ENCODE peak calls at places on chromosomes 13 and 19, in six cellular contexts. K is CD4-positive, alpha-beta T cell; R is aorta; B is RWPE1; Y is IMR-90; W is spleen. Q is an unnamed sample.

GRCh38 chr19:19540707-19541515 is 2.8 kb downstream of the CILP2 start:
- DNase-seq in Y (no peak), W (peak), B (peak), R (peak), K (peak), Q (no peak)

GRCh38 chr13:46386996-46387851 is at the start of gene RUBCNL:
- DNase-seq in K (no peak), Y (no peak), R (peak), B (peak), W (peak), Q (peak)

GRCh38 chr13:53100394-53101063 is 71.9 kb downstream of the OLFM4 start:
- DNase-seq in R (no peak), Y (no peak), B (no peak), K (no peak), W (peak), Q (no peak)

GRCh38 chr13:30681489-30682242 is 53.7 kb upstream of the ALOX5AP start:
- DNase-seq in K (no peak), R (no peak), Y (peak), B (no peak), W (no peak), Q (no peak)

GRCh38 chr19:45423589-45424190 is at the start of gene ERCC1:
- DNase-seq in R (peak), B (peak), W (peak), K (peak), Y (peak), Q (peak)

GRCh38 chr19:8702350-8702749 is 3.8 kb upstream of the ACTL9 start:
- DNase-seq in W (no peak), R (no peak), B (no peak), K (no peak), Y (no peak), Q (no peak)

GRCh38 chr19:39160889-39161672 is 35.5 kb downstream of the PAK4 start:
- DNase-seq in Y (peak), K (no peak), W (peak), R (no peak), B (peak), Q (no peak)

GRCh38 chr13:112890316-112891131 is 78.5 kb upstream of the MCF2L start:
- DNase-seq in W (peak), Y (no peak), K (no peak), B (no peak), R (no peak), Q (no peak)

GRCh38 chr19:3687774-3688706 is 12.2 kb downstream of the PIP5K1C start:
- DNase-seq in B (no peak), K (peak), Y (no peak), W (peak), R (no peak), Q (no peak)

GRCh38 chr13:112034846-112035245 is 32.1 kb upstream of the SOX1 start:
- DNase-seq in Y (no peak), R (peak), W (no peak), K (no peak), B (no peak), Q (no peak)

GRCh38 chr19:32123355-32123940 is 222.0 kb upstream of the ZNF507 start:
- DNase-seq in W (no peak), B (no peak), R (no peak), K (no peak), Y (no peak), Q (no peak)

GRCh38 chr13:84230568-84230967 is 348.3 kb upstream of the SLITRK1 start:
- DNase-seq in K (no peak), W (no peak), B (no peak), Y (no peak), R (no peak), Q (no peak)

GRCh38 chr13:45623516-45624090 is 8.1 kb upstream of the ERICH6B start:
- DNase-seq in K (no peak), R (no peak), B (peak), W (no peak), Y (peak), Q (no peak)

GRCh38 chr13:113207890-113208423 is 512 bp downstream of the PCID2 start:
- DNase-seq in Y (peak), R (peak), B (peak), K (no peak), W (no peak), Q (no peak)

GRCh38 chr13:66574606-66575005 is 655.5 kb downstream of the PCDH9 start:
- DNase-seq in K (no peak), B (no peak), W (no peak), R (no peak), Y (peak), Q (no peak)

GRCh38 chr19:39709026-39709872 is 5.0 kb downstream of the LGALS14 start:
- DNase-seq in K (no peak), Y (no peak), R (no peak), W (no peak), B (peak), Q (no peak)

GRCh38 chr13:49454388-49455015 is 10.4 kb downstream of the SETDB2 start:
- DNase-seq in W (no peak), R (no peak), Y (peak), K (no peak), B (no peak), Q (no peak)

GRCh38 chr13:73702419-73703071 is 431.7 kb downstream of the KLF12 start:
- DNase-seq in B (peak), W (no peak), K (peak), Y (no peak), R (no peak), Q (no peak)

GRCh38 chr13:113951246-113951999 is 22.5 kb downstream of the C13orf46 start:
- DNase-seq in K (peak), Y (peak), W (peak), R (peak), B (peak), Q (peak)

GRCh38 chr13:83752141-83752540 is 130.1 kb downstream of the SLITRK1 start:
- DNase-seq in R (no peak), K (no peak), B (peak), W (no peak), Y (peak), Q (no peak)

GRCh38 chr13:60148918-60149317 is 14.8 kb downstream of the DIAPH3 start:
- DNase-seq in B (no peak), R (no peak), W (no peak), K (no peak), Y (no peak), Q (no peak)

GRCh38 chr13:70310720-70311119 is 202.5 kb upstream of the KLHL1 start:
- DNase-seq in B (peak), R (no peak), W (no peak), K (no peak), Y (no peak), Q (no peak)

DNA sequence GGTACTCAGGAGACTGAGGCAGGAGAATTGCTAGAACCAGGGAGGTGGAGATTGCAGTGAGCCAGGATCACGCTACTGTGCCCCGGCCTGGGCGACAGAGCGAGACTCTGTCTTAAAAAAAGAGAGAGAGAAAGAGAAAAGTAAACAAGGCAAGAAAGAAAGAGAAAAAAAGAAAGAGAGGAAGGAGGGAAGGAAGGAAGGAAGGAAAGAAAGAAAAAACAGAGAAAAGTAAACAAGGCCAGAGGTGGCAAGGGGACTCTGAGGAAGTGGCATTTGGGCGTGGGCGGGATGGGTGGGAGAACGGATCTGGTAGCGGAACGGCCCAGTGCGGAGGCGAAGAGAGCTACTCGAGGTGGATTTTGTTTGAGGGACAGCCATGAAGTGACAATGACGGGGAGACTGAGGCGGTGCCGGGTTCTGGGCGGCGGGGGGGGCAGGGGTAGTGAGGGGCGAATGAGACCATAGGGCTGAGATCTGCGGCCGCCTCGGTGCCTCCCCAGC is 7.4 kb upstream of the ARRDC2 start:
- DNase-seq in Y (no peak), B (no peak), W (no peak), R (no peak), K (no peak), Q (peak)
- H3K27ac ChIP-seq in Y (peak), B (peak), W (peak), R (no peak), K (peak), Q (peak)

GRCh38 chr19:54620464-54620863 is 9.8 kb upstream of the LILRB1 start:
- DNase-seq in B (no peak), R (no peak), Y (no peak), K (no peak), W (no peak), Q (no peak)

GRCh38 chr19:54612428-54612827 is 17.9 kb upstream of the LILRB1 start:
- DNase-seq in K (no peak), W (no peak), Y (no peak), B (no peak), R (no peak), Q (no peak)

GRCh38 chr19:54616840-54617560 is 13.3 kb upstream of the LILRB1 start:
- DNase-seq in W (no peak), K (no peak), Y (no peak), R (no peak), B (no peak), Q (no peak)

DNA sequence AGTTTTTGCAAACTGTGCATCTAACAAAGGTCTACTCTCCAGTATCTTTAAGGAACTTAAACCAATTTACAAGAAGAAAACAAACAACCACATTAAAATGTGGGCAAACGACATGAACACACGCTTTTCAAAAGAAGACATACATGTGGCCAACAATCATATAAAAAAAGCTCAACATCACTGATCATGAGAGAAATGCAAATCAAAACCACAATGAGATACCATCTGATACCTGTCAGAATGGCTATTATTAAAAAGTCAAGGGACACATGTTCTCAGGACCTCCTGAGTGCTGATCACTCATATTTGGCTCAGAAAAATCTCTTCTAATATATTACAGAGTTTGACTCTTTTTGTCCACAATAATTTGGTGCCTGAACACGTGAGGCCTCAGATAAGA is 14.2 kb upstream of the LILRB1 start:
- DNase-seq in K (no peak), B (no peak), Y (no peak), W (no peak), R (no peak), Q (no peak)
- H3K27ac ChIP-seq in K (no peak), B (no peak), Y (no peak), W (peak), R (no peak), Q (no peak)

GRCh38 chr13:71865858-71866172 is 1.2 kb downstream of the DACH1 start:
- DNase-seq in R (peak), W (peak), Y (no peak), K (no peak), B (no peak), Q (no peak)

GRCh38 chr13:71864094-71864980 is 2.7 kb downstream of the DACH1 start:
- DNase-seq in K (no peak), R (peak), W (peak), B (no peak), Y (no peak), Q (peak)

GRCh38 chr13:71864981-71865857 is 1.8 kb downstream of the DACH1 start:
- DNase-seq in B (no peak), Y (no peak), K (no peak), W (peak), R (peak), Q (peak)

GRCh38 chr13:71867101-71867814 is at the start of gene DACH1:
- DNase-seq in R (peak), W (peak), B (no peak), Y (peak), K (no peak), Q (peak)

GRCh38 chr13:71866173-71867091 is 572 bp downstream of the DACH1 start:
- DNase-seq in W (peak), B (no peak), R (peak), K (no peak), Y (no peak), Q (no peak)
- H3K27ac ChIP-seq in W (peak), B (no peak), R (no peak), K (no peak), Y (no peak), Q (peak)

GRCh38 chr13:35857769-35858168 is 273.4 kb downstream of the DCLK1 start:
- DNase-seq in K (no peak), W (no peak), R (no peak), B (no peak), Y (peak), Q (no peak)
- H3K27ac ChIP-seq in K (no peak), W (no peak), R (peak), B (no peak), Y (peak), Q (no peak)

DNA sequence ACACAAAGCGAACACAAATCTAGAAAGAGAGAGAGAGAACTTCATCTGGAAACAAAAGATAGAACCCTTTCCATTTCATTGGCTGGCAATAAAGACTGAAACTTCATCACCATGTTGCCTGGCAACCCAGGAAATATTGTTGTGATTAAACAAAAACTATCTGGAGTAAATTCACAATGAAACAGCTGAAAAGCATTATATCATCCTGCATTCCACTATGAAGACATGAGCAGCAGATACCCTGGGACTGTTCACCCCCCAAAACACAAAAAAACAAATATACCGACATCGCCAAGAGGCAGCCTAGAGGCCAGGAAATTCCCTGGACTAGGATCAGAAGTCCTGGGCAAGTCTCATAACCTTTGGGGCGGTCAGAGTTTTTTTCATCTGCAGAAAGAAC is 158.3 kb downstream of the FOXO1 start:
- DNase-seq in K (no peak), B (no peak), R (no peak), Y (no peak), W (no peak), Q (no peak)
- H3K27ac ChIP-seq in K (no peak), B (no peak), R (no peak), Y (no peak), W (no peak), Q (peak)

GRCh38 chr19:55171440-55171839 is 5.0 kb upstream of the DNAAF3 start:
- DNase-seq in R (no peak), K (no peak), W (no peak), Y (no peak), B (no peak), Q (no peak)

GRCh38 chr19:55173186-55173716 is 6.8 kb upstream of the DNAAF3 start:
- DNase-seq in W (no peak), B (no peak), K (no peak), Y (no peak), R (no peak), Q (no peak)

GRCh38 chr19:55174425-55175116 is 5.5 kb downstream of the SYT5 start:
- DNase-seq in R (no peak), Y (no peak), B (no peak), W (no peak), K (no peak), Q (no peak)

GRCh38 chr19:55173717-55174409 is 6.2 kb downstream of the SYT5 start:
- DNase-seq in Y (peak), R (peak), W (peak), B (peak), K (no peak), Q (no peak)

GRCh38 chr19:55172741-55173140 is 6.3 kb upstream of the DNAAF3 start:
- DNase-seq in W (no peak), K (no peak), Y (peak), B (peak), R (no peak), Q (no peak)
- H3K27ac ChIP-seq in W (no peak), K (no peak), Y (no peak), B (peak), R (no peak), Q (no peak)

GRCh38 chr19:1475751-1476437 is 3.1 kb downstream of the C19orf25 start:
- DNase-seq in Y (no peak), B (no peak), R (no peak), W (peak), K (no peak), Q (no peak)
- H3K27ac ChIP-seq in Y (no peak), B (peak), R (no peak), W (no peak), K (no peak), Q (no peak)

Q was measured in caudate nucleus.